ENCODE peak calls at places on chromosomes 4 and X, in ten cellular contexts. U, L, X, F, S, R, T, G, I and D are unnamed samples. For H3K36me3, the result is how much of the 10 kb centered on the place peaks cover.

GRCh38 chr4:79652232-79652631 is 244.2 kb upstream of the GK2 start:
- DNase-seq in G (no peak), I (no peak), F (no peak), T (no peak), X (no peak), S (no peak), R (no peak), L (no peak), U (no peak), D (no peak)

GRCh38 chrX:118497180-118497814 is 1.7 kb downstream of the DOCK11 start:
- DNase-seq in L (no peak), R (peak), S (no peak), I (no peak), U (no peak), T (no peak), X (no peak), G (no peak), F (no peak), D (no peak)

GRCh38 chr4:183097251-183098079 is 1.6 kb upstream of the WWC2 start:
- DNase-seq in T (no peak), U (no peak), G (peak), S (no peak), I (peak), R (no peak), F (peak), L (peak), X (peak), D (no peak)

GRCh38 chr4:139628184-139629012 is 37.2 kb upstream of the MGST2 start:
- DNase-seq in I (no peak), R (peak), L (no peak), T (no peak), X (peak), S (no peak), F (no peak), U (no peak), G (no peak), D (no peak)

GRCh38 chr4:3009422-3009821 is 46.1 kb downstream of the GRK4 start:
- DNase-seq in X (peak), T (peak), L (no peak), F (no peak), R (no peak), G (no peak), I (no peak), S (no peak), U (peak), D (no peak)

GRCh38 chr4:78370625-78371372 is 180.8 kb upstream of the ANXA3 start:
- DNase-seq in I (no peak), F (no peak), L (no peak), R (no peak), U (no peak), T (no peak), X (no peak), G (no peak), S (no peak), D (no peak)

GRCh38 chr4:2075171-2075986 is 16.3 kb downstream of the NAT8L start:
- DNase-seq in I (no peak), F (no peak), X (no peak), S (no peak), G (no peak), R (no peak), L (no peak), T (no peak), U (no peak), D (no peak)

GRCh38 chr4:4912155-4912554 is 52.7 kb downstream of the MSX1 start:
- DNase-seq in U (no peak), G (no peak), R (no peak), F (no peak), X (no peak), S (no peak), L (no peak), I (no peak), T (no peak), D (no peak)

GRCh38 chrX:153049093-153049492 is 7.2 kb upstream of the PNMA3 start:
- DNase-seq in L (no peak), G (no peak), F (no peak), X (no peak), I (no peak), T (no peak), R (no peak), S (no peak), U (no peak), D (no peak)

GRCh38 chr4:61301285-61301684 is 101.2 kb downstream of the ADGRL3 start:
- DNase-seq in L (no peak), S (no peak), I (no peak), X (no peak), U (no peak), R (no peak), T (no peak), G (no peak), F (no peak), D (no peak)

GRCh38 chr4:150779707-150780106 is 197.8 kb downstream of the MAB21L2 start:
- DNase-seq in I (no peak), G (no peak), S (no peak), U (no peak), T (no peak), F (no peak), R (no peak), L (no peak), X (no peak), D (no peak)

GRCh38 chr4:150782311-150782710 is 200.4 kb downstream of the MAB21L2 start:
- DNase-seq in T (no peak), R (no peak), X (peak), I (no peak), U (no peak), F (no peak), G (no peak), L (no peak), S (no peak), D (peak)

GRCh38 chr4:52640808-52641595 is 18.1 kb downstream of the USP46 start:
- DNase-seq in I (no peak), G (no peak), R (no peak), S (no peak), U (peak), F (no peak), L (no peak), X (no peak), T (no peak), D (no peak)

GRCh38 chrX:30065226-30065625 is 150.1 kb upstream of the MAGEB2 start:
- DNase-seq in R (no peak), T (no peak), L (no peak), G (no peak), X (no peak), S (no peak), F (no peak), U (no peak), I (no peak), D (no peak)

GRCh38 chr4:163127621-163128020 is 39.1 kb downstream of the NAF1 start:
- DNase-seq in G (no peak), U (no peak), S (no peak), I (no peak), R (no peak), L (no peak), T (no peak), X (no peak), F (no peak), D (no peak)

GRCh38 chr4:3462790-3463415 is at the start of gene DOK7:
- DNase-seq in R (peak), T (no peak), F (peak), U (no peak), G (peak), L (no peak), I (peak), X (peak), S (no peak), D (no peak)

GRCh38 chr4:141971854-141972253 is 335.5 kb downstream of the IL15 start:
- DNase-seq in R (no peak), I (no peak), X (no peak), L (no peak), S (no peak), G (no peak), U (no peak), F (no peak), T (no peak), D (no peak)

GRCh38 chr4:172708184-172708583 is 460.4 kb upstream of the GALNT7 start:
- DNase-seq in U (no peak), I (no peak), L (no peak), G (no peak), X (no peak), S (no peak), R (peak), F (no peak), T (no peak), D (no peak)

GRCh38 chr4:5955201-5955821 is 62.4 kb upstream of the CRMP1 start:
- DNase-seq in L (no peak), U (no peak), X (peak), T (no peak), R (no peak), S (no peak), F (no peak), I (no peak), G (no peak), D (no peak)

GRCh38 chrX:74521961-74522833 is 92.2 kb downstream of the RLIM start:
- DNase-seq in F (peak), G (no peak), X (no peak), L (no peak), U (no peak), T (no peak), I (no peak), R (no peak), S (peak), D (no peak)

GRCh38 chr4:76989391-76990061 is 40.0 kb downstream of the SEPTIN11 start:
- DNase-seq in I (no peak), X (no peak), T (no peak), R (peak), L (no peak), U (no peak), F (no peak), S (no peak), G (no peak), D (no peak)

GRCh38 chr4:55819634-55820033 is at the start of gene EXOC1L:
- DNase-seq in U (no peak), X (no peak), F (no peak), S (peak), T (no peak), L (no peak), G (no peak), R (peak), I (peak), D (no peak)

GRCh38 chrX:131424895-131425294 is 119.0 kb upstream of the OR13H1 start:
- DNase-seq in L (no peak), X (no peak), F (no peak), U (no peak), G (no peak), I (no peak), S (no peak), R (no peak), T (no peak), D (no peak)

DNA sequence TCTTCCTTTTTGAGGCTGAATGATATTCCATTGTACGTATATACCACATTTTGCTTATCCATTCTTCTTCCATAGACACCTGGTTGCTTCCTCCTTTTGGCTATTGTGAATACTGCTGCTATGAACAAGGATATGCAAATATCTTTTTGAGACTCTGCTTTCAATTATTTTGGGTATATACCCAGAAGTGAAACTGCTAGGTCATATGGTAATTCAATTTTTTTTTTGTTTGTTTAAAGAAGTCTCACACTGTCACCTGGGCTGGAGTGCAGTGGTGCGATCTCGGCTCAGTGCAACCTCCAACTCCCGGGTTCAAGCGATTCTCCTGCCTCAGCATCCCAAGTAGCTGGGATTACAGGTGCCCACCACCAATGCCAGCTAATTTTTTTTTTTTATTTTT is 75.3 kb downstream of the METTL14 start:
- DNase-seq in U (no peak), T (peak), S (no peak), X (no peak), F (no peak), G (no peak), I (no peak), L (no peak), R (no peak), D (no peak)
- H3K4me3 ChIP-seq in U (no peak), T (no peak), S (no peak), X (no peak), F (no peak), G (no peak), I (no peak), L (no peak), R (no peak), D (no peak)

GRCh38 chr4:144754562-144755410 is 108.8 kb downstream of the HHIP start:
- DNase-seq in T (no peak), U (peak), X (peak), I (no peak), R (peak), S (no peak), G (no peak), F (no peak), L (no peak), D (no peak)
- TF ChIP-seq CTCF in T (peak), U (peak), X (peak), I (peak), R (no peak), S (no peak), G (no peak), F (peak), L (no peak), D (peak)

GRCh38 chr4:119218093-119218492 is 5.6 kb downstream of the USP53 start:
- DNase-seq in S (no peak), I (no peak), T (no peak), F (no peak), U (no peak), R (no peak), L (no peak), X (no peak), G (no peak), D (no peak)
- H3K36me3 ChIP-seq in S (half or more), I (under half), T (under half), F (under half), U (under half), R (under half), L (under half), X (under half), G (under half), D (under half)

GRCh38 chr4:107391630-107392028 is 328.4 kb downstream of the PAPSS1 start:
- DNase-seq in F (no peak), U (no peak), I (no peak), T (no peak), L (no peak), S (no peak), R (no peak), X (no peak), G (no peak), D (no peak)

GRCh38 chr4:107392951-107393350 is 327.1 kb downstream of the PAPSS1 start:
- DNase-seq in I (peak), F (peak), G (peak), R (no peak), X (no peak), U (no peak), T (no peak), S (no peak), L (peak), D (peak)

GRCh38 chr4:107392380-107392779 is 327.7 kb downstream of the PAPSS1 start:
- DNase-seq in U (no peak), X (no peak), R (no peak), F (no peak), I (no peak), T (no peak), S (no peak), G (no peak), L (no peak), D (no peak)

GRCh38 chr4:107389965-107390364 is 330.1 kb downstream of the PAPSS1 start:
- DNase-seq in G (no peak), L (no peak), X (no peak), S (no peak), I (no peak), R (no peak), T (no peak), F (no peak), U (no peak), D (no peak)

GRCh38 chr4:107391009-107391629 is 328.9 kb downstream of the PAPSS1 start:
- DNase-seq in I (no peak), S (no peak), R (no peak), G (no peak), X (no peak), L (no peak), F (no peak), U (no peak), T (no peak), D (no peak)
- H3K4me3 ChIP-seq in I (no peak), S (no peak), R (no peak), G (no peak), X (no peak), L (no peak), F (no peak), U (no peak), T (no peak), D (no peak)

GRCh38 chrX:791479-792034 is 161.0 kb downstream of the SHOX start:
- DNase-seq in X (no peak), S (no peak), L (no peak), R (no peak), G (no peak), U (no peak), I (no peak), T (no peak), F (no peak), D (no peak)
- TF ChIP-seq CTCF in X (no peak), S (no peak), L (no peak), R (no peak), G (no peak), U (no peak), I (no peak), T (no peak), F (no peak), D (no peak)

GRCh38 chr4:40825014-40825838 is 75.5 kb downstream of the NSUN7 start:
- DNase-seq in I (no peak), L (no peak), S (no peak), R (no peak), G (no peak), U (no peak), T (no peak), X (no peak), F (no peak), D (no peak)
- H3K36me3 ChIP-seq in I (under half), L (half or more), S (half or more), R (under half), G (under half), U (under half), T (under half), X (under half), F (under half), D (under half)

DNA sequence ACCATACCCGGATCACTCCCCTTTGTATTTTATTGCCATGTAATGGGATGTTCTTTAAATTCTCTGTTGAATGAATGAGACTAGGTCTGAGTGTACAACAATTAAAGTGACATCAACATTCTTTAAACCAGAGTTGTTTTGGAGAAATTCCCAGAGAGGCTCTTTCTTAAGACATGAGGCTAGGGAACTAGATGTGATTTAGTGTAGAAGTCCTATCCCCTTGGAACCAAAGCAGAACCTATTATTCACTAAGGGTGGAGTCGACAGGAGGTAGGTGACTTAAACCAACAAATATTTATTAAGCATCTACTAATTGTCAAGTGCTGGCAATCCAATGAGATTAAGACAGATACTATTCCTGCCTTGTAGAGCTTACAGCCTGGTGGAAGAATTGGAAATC is 1.7 kb downstream of the EIF1AX start:
- DNase-seq in L (no peak), X (no peak), S (no peak), G (no peak), T (no peak), U (no peak), R (no peak), I (no peak), F (no peak), D (no peak)
- H3K4me3 ChIP-seq in L (peak), X (no peak), S (peak), G (peak), T (peak), U (peak), R (no peak), I (peak), F (peak), D (peak)

GRCh38 chr4:186666750-186667149 is 56.9 kb downstream of the FAT1 start:
- DNase-seq in S (no peak), X (no peak), T (no peak), L (no peak), R (no peak), G (no peak), F (no peak), I (no peak), U (no peak), D (no peak)

GRCh38 chr4:186669735-186670134 is 53.9 kb downstream of the FAT1 start:
- DNase-seq in X (no peak), T (no peak), S (no peak), L (no peak), U (no peak), G (no peak), R (no peak), F (no peak), I (no peak), D (no peak)

GRCh38 chr4:186666252-186666651 is 57.4 kb downstream of the FAT1 start:
- DNase-seq in L (no peak), F (no peak), R (no peak), T (no peak), X (no peak), G (no peak), I (no peak), S (no peak), U (no peak), D (peak)

GRCh38 chr4:186669159-186669720 is 54.4 kb downstream of the FAT1 start:
- DNase-seq in T (no peak), U (no peak), X (peak), I (no peak), S (no peak), R (no peak), F (no peak), G (no peak), L (no peak), D (no peak)
- TF ChIP-seq CTCF in T (no peak), U (peak), X (peak), I (peak), S (peak), R (no peak), F (peak), G (no peak), L (peak), D (peak)

GRCh38 chrX:149490100-149490499 is 15.0 kb downstream of the IDS start:
- DNase-seq in G (no peak), F (no peak), S (no peak), L (no peak), T (no peak), X (no peak), U (no peak), R (no peak), I (no peak), D (no peak)
- H3K36me3 ChIP-seq in G (under half), F (under half), S (under half), L (half or more), T (under half), X (under half), U (under half), R (under half), I (under half), D (under half)